ENCODE peak calls at places on chromosomes 5 and 9, in six cellular contexts. S is T-helper 2 cell; N is stimulated activated naive CD4-positive, alpha-beta T cell; E is hepatic stellate cell; R is anterior cingulate cortex; M is HuH-7.5. K is an unnamed sample.

GRCh38 chr5:38938424-38938823 is 92.6 kb downstream of the OSMR start:
- DNase-seq in N (no peak), E (no peak), M (no peak), S (no peak), R (no peak), K (no peak)

GRCh38 chr9:122095010-122095767 is 2.1 kb upstream of the TTLL11 start:
- DNase-seq in M (peak; percentile 33), S (peak; percentile 40), N (no peak), R (no peak), E (peak; percentile 47), K (peak; percentile 65)

GRCh38 chr9:109181284-109181683 is 14.2 kb upstream of the FRRS1L start:
- DNase-seq in N (no peak), S (peak; percentile 11), M (no peak), R (no peak), E (no peak), K (no peak)

GRCh38 chr5:95669540-95669939 is 13.3 kb downstream of the SPATA9 start:
- DNase-seq in E (peak; percentile 68), R (peak; percentile 21), S (no peak), M (no peak), N (no peak), K (peak; percentile 69)

GRCh38 chr5:38734353-38734752 is 111.5 kb upstream of the OSMR start:
- DNase-seq in R (no peak), S (no peak), M (no peak), E (no peak), N (no peak), K (no peak)

GRCh38 chr5:36878421-36879088 is 2.0 kb downstream of the NIPBL start:
- DNase-seq in S (no peak), R (no peak), E (peak; percentile 48), M (peak; percentile 55), N (no peak), K (peak; percentile 38)

GRCh38 chr9:76591256-76591950 is 132.4 kb downstream of the GCNT1 start:
- DNase-seq in M (no peak), N (no peak), S (no peak), R (no peak), E (no peak), K (no peak)

GRCh38 chr9:102594216-102594615 is 400.9 kb upstream of the CYLC2 start:
- DNase-seq in S (no peak), M (no peak), E (no peak), R (no peak), N (no peak), K (no peak)

GRCh38 chr5:129670944-129671343 is 77.0 kb upstream of the MINAR2 start:
- DNase-seq in N (no peak), E (no peak), R (no peak), M (no peak), S (no peak), K (no peak)

GRCh38 chr5:41182666-41183065 is 30.7 kb downstream of the C6 start:
- DNase-seq in M (peak; percentile 12), N (no peak), R (no peak), S (no peak), E (no peak), K (no peak)

GRCh38 chr5:1315018-1315708 is 20.3 kb upstream of the TERT start:
- DNase-seq in M (no peak), E (no peak), R (no peak), N (no peak), S (peak; percentile 0), K (no peak)

GRCh38 chr9:19231126-19232035 is 888 bp downstream of the DENND4C start:
- DNase-seq in S (no peak), M (peak; percentile 15), E (peak; percentile 37), R (peak; percentile 63), N (peak; percentile 35), K (peak; percentile 33)

GRCh38 chr5:624118-624950 is 12.2 kb downstream of the CEP72 start:
- DNase-seq in R (no peak), N (no peak), S (no peak), M (no peak), E (no peak), K (no peak)

GRCh38 chr5:168851902-168852321 is 272.7 kb upstream of the PANK3 start:
- DNase-seq in N (no peak), E (peak; percentile 12), M (no peak), R (no peak), S (no peak), K (peak; percentile 53)

GRCh38 chr9:13524245-13524644 is 244.8 kb upstream of the MPDZ start:
- DNase-seq in S (no peak), N (no peak), E (no peak), R (no peak), M (no peak), K (no peak)

GRCh38 chr5:93054424-93055165 is 526.4 kb downstream of the NR2F1-AS1 start:
- DNase-seq in E (no peak), N (no peak), R (no peak), M (no peak), S (no peak), K (no peak)

GRCh38 chr5:134957920-134958608 is 9.6 kb upstream of the CATSPER3 start:
- DNase-seq in N (no peak), S (no peak), R (no peak), M (no peak), E (no peak), K (no peak)

GRCh38 chr5:111859031-111859430 is 102.0 kb upstream of the NREP start:
- DNase-seq in R (no peak), E (no peak), S (no peak), N (no peak), M (no peak), K (no peak)

K was measured in Ammon's horn.